ENCODE peak calls at places on chromosomes 3 and 15, in six cellular contexts. One of them, this sample, is unnamed.

GRCh38 chr3:79651536-79652065 is 116.2 kb downstream of the ROBO1 start:
- DNase-seq in body of pancreas: no peak
- DNase-seq in A549: no peak
- DNase-seq in psoas muscle: no peak
- DNase-seq in stomach: no peak
- DNase-seq in colonic mucosa: no peak
- DNase-seq in this sample: no peak

GRCh38 chr3:73602171-73602570 is 22.6 kb downstream of the PDZRN3 start:
- DNase-seq in body of pancreas: no peak
- DNase-seq in A549: no peak
- DNase-seq in psoas muscle: no peak
- DNase-seq in stomach: no peak
- DNase-seq in colonic mucosa: no peak
- DNase-seq in this sample: no peak

GRCh38 chr3:183031826-183032225 is 51.5 kb upstream of the DCUN1D1 start:
- DNase-seq in body of pancreas: no peak
- DNase-seq in A549: no peak
- DNase-seq in psoas muscle: no peak
- DNase-seq in stomach: no peak
- DNase-seq in colonic mucosa: no peak
- DNase-seq in this sample: no peak

GRCh38 chr3:154956815-154957214 is 123.3 kb upstream of the MME start:
- DNase-seq in body of pancreas: no peak
- DNase-seq in A549: no peak
- DNase-seq in psoas muscle: no peak
- DNase-seq in stomach: no peak
- DNase-seq in colonic mucosa: no peak
- DNase-seq in this sample: no peak

GRCh38 chr15:40322531-40323238 is 807 bp upstream of the INAFM2 start:
- DNase-seq in body of pancreas: no peak
- DNase-seq in A549: no peak
- DNase-seq in psoas muscle: no peak
- DNase-seq in stomach: no peak
- DNase-seq in colonic mucosa: no peak
- DNase-seq in this sample: peak; percentile 72

GRCh38 chr3:126850370-126851085 is 132.4 kb upstream of the PLXNA1 start:
- DNase-seq in body of pancreas: peak; percentile 14
- DNase-seq in A549: no peak
- DNase-seq in psoas muscle: no peak
- DNase-seq in stomach: no peak
- DNase-seq in colonic mucosa: no peak
- DNase-seq in this sample: peak; percentile 77

GRCh38 chr15:31485911-31486461 is 159.4 kb downstream of the KLF13 start:
- DNase-seq in body of pancreas: no peak
- DNase-seq in A549: no peak
- DNase-seq in psoas muscle: no peak
- DNase-seq in stomach: peak; percentile 23
- DNase-seq in colonic mucosa: peak; percentile 16
- DNase-seq in this sample: no peak

GRCh38 chr3:196569003-196569516 is 600 bp downstream of the FBXO45 start:
- DNase-seq in body of pancreas: peak; percentile 50
- DNase-seq in A549: peak; percentile 31
- DNase-seq in psoas muscle: no peak
- DNase-seq in stomach: peak; percentile 48
- DNase-seq in colonic mucosa: peak; percentile 45
- DNase-seq in this sample: no peak

GRCh38 chr3:11236588-11237461 is 35.4 kb upstream of the ATG7 start:
- DNase-seq in body of pancreas: peak; percentile 71
- DNase-seq in A549: peak; percentile 60
- DNase-seq in psoas muscle: peak; percentile 46
- DNase-seq in stomach: peak; percentile 80
- DNase-seq in colonic mucosa: peak; percentile 87
- DNase-seq in this sample: peak; percentile 70

GRCh38 chr3:97121386-97121785 is 307.0 kb downstream of the EPHA6 start:
- DNase-seq in body of pancreas: no peak
- DNase-seq in A549: no peak
- DNase-seq in psoas muscle: no peak
- DNase-seq in stomach: no peak
- DNase-seq in colonic mucosa: no peak
- DNase-seq in this sample: no peak

GRCh38 chr3:165502707-165503106 is 306.5 kb upstream of the SLITRK3 start:
- DNase-seq in body of pancreas: no peak
- DNase-seq in A549: no peak
- DNase-seq in psoas muscle: no peak
- DNase-seq in stomach: no peak
- DNase-seq in colonic mucosa: no peak
- DNase-seq in this sample: no peak

GRCh38 chr3:65785065-65785645 is 253.6 kb downstream of the MAGI1 start:
- DNase-seq in body of pancreas: no peak
- DNase-seq in A549: peak; percentile 5
- DNase-seq in psoas muscle: no peak
- DNase-seq in stomach: no peak
- DNase-seq in colonic mucosa: no peak
- DNase-seq in this sample: peak; percentile 79

GRCh38 chr3:134034005-134034785 is 4.5 kb upstream of the SLCO2A1 start:
- DNase-seq in body of pancreas: no peak
- DNase-seq in A549: no peak
- DNase-seq in psoas muscle: no peak
- DNase-seq in stomach: no peak
- DNase-seq in colonic mucosa: peak; percentile 10
- DNase-seq in this sample: no peak

GRCh38 chr3:38829404-38829803 is 13.4 kb upstream of the SCN10A start:
- DNase-seq in body of pancreas: no peak
- DNase-seq in A549: no peak
- DNase-seq in psoas muscle: peak; percentile 23
- DNase-seq in stomach: no peak
- DNase-seq in colonic mucosa: no peak
- DNase-seq in this sample: peak; percentile 93

GRCh38 chr15:57732526-57733331 is 26.2 kb downstream of the POLR2M start:
- DNase-seq in body of pancreas: peak; percentile 59
- DNase-seq in A549: peak; percentile 46
- DNase-seq in psoas muscle: peak; percentile 29
- DNase-seq in stomach: peak; percentile 63
- DNase-seq in colonic mucosa: peak; percentile 64
- DNase-seq in this sample: peak; percentile 74

GRCh38 chr3:64160000-64160690 is 65.1 kb downstream of the PRICKLE2 start:
- DNase-seq in body of pancreas: no peak
- DNase-seq in A549: no peak
- DNase-seq in psoas muscle: no peak
- DNase-seq in stomach: no peak
- DNase-seq in colonic mucosa: peak; percentile 48
- DNase-seq in this sample: no peak

GRCh38 chr3:87120850-87121249 is 106.3 kb upstream of the CHMP2B start:
- DNase-seq in body of pancreas: no peak
- DNase-seq in A549: no peak
- DNase-seq in psoas muscle: no peak
- DNase-seq in stomach: no peak
- DNase-seq in colonic mucosa: no peak
- DNase-seq in this sample: no peak

DNA sequence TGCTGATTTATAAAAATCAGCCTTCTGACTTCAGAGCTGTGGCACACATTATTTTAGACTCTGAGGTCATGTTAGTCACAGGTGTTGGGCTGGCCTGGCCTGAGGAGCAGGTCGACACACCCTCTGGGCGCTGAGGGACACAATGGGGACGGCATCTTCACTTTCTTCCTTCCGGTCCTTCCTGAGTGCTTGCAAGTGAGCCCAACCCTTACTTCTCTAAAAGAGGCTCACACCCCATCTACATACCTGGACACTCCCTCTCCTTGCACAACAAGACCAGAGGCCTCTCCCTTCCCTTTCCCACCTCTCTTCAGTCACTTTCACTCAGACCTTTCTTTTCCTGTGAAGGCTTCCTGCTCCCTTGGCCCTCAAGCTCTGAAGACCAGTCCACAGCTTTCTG is 85.4 kb downstream of the XXYLT1 start:
- DNase-seq in body of pancreas: no peak
- DNase-seq in A549: no peak
- DNase-seq in psoas muscle: no peak
- DNase-seq in stomach: no peak
- DNase-seq in colonic mucosa: no peak
- DNase-seq in this sample: no peak
- H3K4me1 ChIP-seq in body of pancreas: no peaks in the 10 kb centered on the region
- H3K4me1 ChIP-seq in A549: peaks cover 12% of the 10 kb centered on the region
- H3K4me1 ChIP-seq in psoas muscle: peaks cover 12% of the 10 kb centered on the region
- H3K4me1 ChIP-seq in stomach: peaks cover 11% of the 10 kb centered on the region
- H3K4me1 ChIP-seq in colonic mucosa: no peaks in the 10 kb centered on the region
- H3K4me1 ChIP-seq in this sample: peaks cover 11% of the 10 kb centered on the region

GRCh38 chr15:65062061-65062460 is 5.7 kb downstream of the RASL12 start:
- DNase-seq in body of pancreas: no peak
- DNase-seq in A549: no peak
- DNase-seq in psoas muscle: no peak
- DNase-seq in stomach: no peak
- DNase-seq in colonic mucosa: no peak
- DNase-seq in this sample: no peak
- H3K27ac ChIP-seq in body of pancreas: no peak overlapping the region
- H3K27ac ChIP-seq in A549: no peak overlapping the region
- H3K27ac ChIP-seq in psoas muscle: no peak overlapping the region
- H3K27ac ChIP-seq in stomach: no peak overlapping the region
- H3K27ac ChIP-seq in colonic mucosa: no peak overlapping the region
- H3K27ac ChIP-seq in this sample: no peak overlapping the region

GRCh38 chr3:98646680-98647079 is 53.3 kb upstream of the CPOX start:
- DNase-seq in body of pancreas: no peak
- DNase-seq in A549: no peak
- DNase-seq in psoas muscle: no peak
- DNase-seq in stomach: no peak
- DNase-seq in colonic mucosa: no peak
- DNase-seq in this sample: no peak

GRCh38 chr3:98645039-98645438 is 51.6 kb upstream of the CPOX start:
- DNase-seq in body of pancreas: no peak
- DNase-seq in A549: no peak
- DNase-seq in psoas muscle: no peak
- DNase-seq in stomach: no peak
- DNase-seq in colonic mucosa: no peak
- DNase-seq in this sample: no peak

GRCh38 chr3:98650966-98651765 is 57.8 kb upstream of the CPOX start:
- DNase-seq in body of pancreas: no peak
- DNase-seq in A549: no peak
- DNase-seq in psoas muscle: no peak
- DNase-seq in stomach: no peak
- DNase-seq in colonic mucosa: no peak
- DNase-seq in this sample: no peak

GRCh38 chr3:98644168-98644567 is 50.8 kb upstream of the CPOX start:
- DNase-seq in body of pancreas: no peak
- DNase-seq in A549: no peak
- DNase-seq in psoas muscle: no peak
- DNase-seq in stomach: no peak
- DNase-seq in colonic mucosa: no peak
- DNase-seq in this sample: no peak

GRCh38 chr3:98647197-98647596 is 53.8 kb upstream of the CPOX start:
- DNase-seq in body of pancreas: no peak
- DNase-seq in A549: no peak
- DNase-seq in psoas muscle: no peak
- DNase-seq in stomach: no peak
- DNase-seq in colonic mucosa: no peak
- DNase-seq in this sample: no peak
- H3K4me1 ChIP-seq in body of pancreas: no peaks in the 10 kb centered on the region
- H3K4me1 ChIP-seq in A549: no peaks in the 10 kb centered on the region
- H3K4me1 ChIP-seq in psoas muscle: no peaks in the 10 kb centered on the region
- H3K4me1 ChIP-seq in stomach: no peaks in the 10 kb centered on the region
- H3K4me1 ChIP-seq in colonic mucosa: no peaks in the 10 kb centered on the region
- H3K4me1 ChIP-seq in this sample: no peaks in the 10 kb centered on the region

GRCh38 chr3:131194816-131195215 is 168.1 kb downstream of the NEK11 start:
- DNase-seq in body of pancreas: no peak
- DNase-seq in A549: no peak
- DNase-seq in psoas muscle: no peak
- DNase-seq in stomach: no peak
- DNase-seq in colonic mucosa: no peak
- DNase-seq in this sample: no peak

GRCh38 chr3:131200636-131201199 is 174.0 kb downstream of the NEK11 start:
- DNase-seq in body of pancreas: no peak
- DNase-seq in A549: no peak
- DNase-seq in psoas muscle: no peak
- DNase-seq in stomach: no peak
- DNase-seq in colonic mucosa: no peak
- DNase-seq in this sample: no peak
- H3K27ac ChIP-seq in body of pancreas: no peak overlapping the region
- H3K27ac ChIP-seq in A549: no peak overlapping the region
- H3K27ac ChIP-seq in psoas muscle: no peak overlapping the region
- H3K27ac ChIP-seq in stomach: no peak overlapping the region
- H3K27ac ChIP-seq in colonic mucosa: no peak overlapping the region
- H3K27ac ChIP-seq in this sample: no peak overlapping the region

DNA sequence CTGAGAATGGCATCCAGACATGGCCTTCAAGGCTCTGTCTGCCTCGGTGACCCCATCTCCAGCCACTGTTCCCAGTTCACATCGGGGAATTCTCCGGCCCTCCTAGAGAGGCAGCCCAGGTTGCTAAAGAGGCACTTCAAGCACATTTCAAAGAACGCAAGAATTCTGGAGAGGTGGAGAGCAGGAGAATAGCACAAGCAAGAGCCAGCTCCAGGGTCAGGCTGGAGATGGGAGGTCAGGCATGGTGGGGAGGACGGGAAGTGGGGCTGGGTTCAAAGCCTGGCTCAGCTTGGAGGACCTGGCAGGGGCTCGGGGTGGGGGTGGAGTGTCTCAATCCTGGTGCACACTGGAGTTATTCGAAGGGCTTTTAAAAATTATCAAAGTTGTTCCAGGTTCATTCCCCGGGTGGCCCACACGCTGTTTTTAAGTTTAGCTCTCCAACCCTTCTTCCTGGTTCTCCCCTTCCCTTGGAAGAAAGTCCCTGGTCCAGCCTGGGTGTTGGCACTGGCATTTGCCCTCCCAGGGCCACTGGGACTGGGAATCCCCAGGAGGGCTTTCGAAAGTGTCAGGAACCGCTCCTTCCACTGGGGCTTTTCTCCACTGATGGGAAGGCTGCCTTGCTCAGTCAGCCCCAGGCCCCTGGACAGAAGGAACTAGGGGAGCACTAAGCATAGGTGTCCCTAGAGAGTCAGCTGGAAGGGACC is 35.8 kb downstream of the ZNF710 start:
- DNase-seq in body of pancreas: no peak
- DNase-seq in A549: no peak
- DNase-seq in psoas muscle: peak; percentile 10
- DNase-seq in stomach: no peak
- DNase-seq in colonic mucosa: no peak
- DNase-seq in this sample: no peak
- H3K4me1 ChIP-seq in body of pancreas: peaks cover 82% of the 10 kb centered on the region
- H3K4me1 ChIP-seq in A549: peaks cover 32% of the 10 kb centered on the region
- H3K4me1 ChIP-seq in psoas muscle: peaks cover 19% of the 10 kb centered on the region
- H3K4me1 ChIP-seq in stomach: peaks cover 69% of the 10 kb centered on the region
- H3K4me1 ChIP-seq in colonic mucosa: peaks cover 33% of the 10 kb centered on the region
- H3K4me1 ChIP-seq in this sample: peaks cover 34% of the 10 kb centered on the region

DNA sequence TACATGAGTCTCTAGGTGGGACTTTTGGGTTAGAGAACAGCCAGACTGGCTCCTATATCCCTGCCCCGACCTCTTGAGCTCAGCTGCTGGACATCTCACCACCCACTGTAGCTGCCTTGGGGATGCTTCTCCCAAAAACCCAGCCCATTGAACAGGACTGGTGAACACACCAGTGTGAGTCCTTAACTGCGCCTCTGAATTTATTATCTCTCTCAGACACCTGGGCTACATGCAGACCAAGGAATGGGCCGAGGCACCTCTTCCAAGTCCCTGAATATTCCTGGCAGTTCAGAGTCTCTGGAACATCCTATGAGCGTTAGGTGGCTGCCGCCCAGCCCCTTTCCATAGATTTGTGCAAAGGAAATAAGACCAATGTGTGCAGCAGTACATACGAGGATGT is 104.8 kb upstream of the RPL32 start:
- DNase-seq in body of pancreas: no peak
- DNase-seq in A549: no peak
- DNase-seq in psoas muscle: no peak
- DNase-seq in stomach: no peak
- DNase-seq in colonic mucosa: no peak
- DNase-seq in this sample: no peak
- H3K27ac ChIP-seq in body of pancreas: no peak overlapping the region
- H3K27ac ChIP-seq in A549: no peak overlapping the region
- H3K27ac ChIP-seq in psoas muscle: peak overlapping the region; percentile 3
- H3K27ac ChIP-seq in stomach: no peak overlapping the region
- H3K27ac ChIP-seq in colonic mucosa: no peak overlapping the region
- H3K27ac ChIP-seq in this sample: peak overlapping the region; percentile 78